ENCODE peak calls at places on chromosomes 7 and 10, in four cellular contexts. G is cardiac fibroblast, H is ACHN, Y is foreskin fibroblast. W is an unnamed sample.

GRCh38 chr10:34794835-34795234 is 20.3 kb downstream of the PARD3 start:
- DNase-seq in G (no peak), H (no peak), Y (no peak), W (no peak)

GRCh38 chr10:123570051-123570897 is 95.9 kb upstream of the GPR26 start:
- DNase-seq in H (no peak), Y (no peak), G (no peak), W (no peak)

GRCh38 chr10:113557389-113558321 is 4.8 kb downstream of the HABP2 start:
- DNase-seq in H (no peak), G (no peak), Y (no peak), W (no peak)

GRCh38 chr10:52316500-52316899 is 2.4 kb downstream of the DKK1 start:
- DNase-seq in H (no peak), G (no peak), Y (no peak), W (no peak)

GRCh38 chr10:5873515-5873995 is 16.1 kb downstream of the ANKRD16 start:
- DNase-seq in G (peak; percentile 86), H (peak; percentile 61), Y (no peak), W (peak; percentile 82)

GRCh38 chr10:91843083-91843482 is 44.9 kb downstream of the TNKS2 start:
- DNase-seq in G (no peak), Y (no peak), H (no peak), W (no peak)

GRCh38 chr10:91034494-91035157 is 113.7 kb upstream of the ANKRD1 start:
- DNase-seq in Y (peak; percentile 64), H (no peak), G (peak; percentile 79), W (peak; percentile 71)

GRCh38 chr7:113367187-113367586 is 248.8 kb upstream of the SMIM30 start:
- DNase-seq in G (peak; percentile 3), H (no peak), Y (no peak), W (no peak)

GRCh38 chr7:100827330-100828226 is at the start of gene EPHB4:
- DNase-seq in G (peak; percentile 85), H (peak; percentile 93), Y (peak; percentile 85), W (peak; percentile 86)

GRCh38 chr7:142196066-142196840 is 61.6 kb downstream of the PRSS58 start:
- DNase-seq in H (no peak), Y (no peak), G (peak; percentile 65), W (no peak)

GRCh38 chr10:122830965-122831353 is 14.7 kb downstream of the CUZD1 start:
- DNase-seq in G (no peak), H (no peak), Y (no peak), W (no peak)

GRCh38 chr7:29859491-29860180 is 53.3 kb downstream of the WIPF3 start:
- DNase-seq in Y (no peak), H (no peak), G (no peak), W (no peak)

GRCh38 chr7:155581107-155581830 is 34.9 kb upstream of the CNPY1 start:
- DNase-seq in Y (no peak), G (no peak), H (no peak), W (no peak)

GRCh38 chr7:91557789-91558396 is 293.7 kb downstream of the FZD1 start:
- DNase-seq in H (peak; percentile 99), G (peak; percentile 97), Y (no peak), W (peak; percentile 83)

GRCh38 chr7:29891766-29892165 is 85.5 kb downstream of the WIPF3 start:
- DNase-seq in Y (no peak), G (no peak), H (no peak), W (no peak)

GRCh38 chr10:24821986-24822385 is 98.3 kb upstream of the ARHGAP21 start:
- DNase-seq in H (peak; percentile 24), Y (peak; percentile 59), G (peak; percentile 69), W (peak; percentile 20)